ENCODE peak calls at places on chromosomes 5 and 9, in five cellular contexts. P, I, L, V and N are unnamed samples.

GRCh38 chr5:172756764-172757393 is 14.1 kb downstream of the DUSP1 start:
- DNase-seq in P (no peak), I (no peak), L (no peak), V (no peak), N (no peak)

GRCh38 chr9:3696368-3696767 is 170.6 kb upstream of the RFX3 start:
- DNase-seq in P (no peak), I (no peak), L (no peak), V (no peak), N (no peak)

GRCh38 chr5:66113160-66113559 is 30.9 kb upstream of the SREK1 start:
- DNase-seq in P (no peak), I (peak), L (peak), V (no peak), N (no peak)

GRCh38 chr9:76571288-76572204 is 112.6 kb downstream of the GCNT1 start:
- DNase-seq in P (no peak), I (no peak), L (no peak), V (no peak), N (no peak)

GRCh38 chr9:34403554-34404380 is 27.1 kb upstream of the MYORG start:
- DNase-seq in P (peak), I (peak), L (peak), V (peak), N (peak)

GRCh38 chr5:56060276-56061110 is 65.7 kb upstream of the IL6ST start:
- DNase-seq in P (no peak), I (no peak), L (no peak), V (no peak), N (no peak)

GRCh38 chr9:78070530-78070929 is 38.9 kb upstream of the GNAQ start:
- DNase-seq in P (no peak), I (no peak), L (no peak), V (no peak), N (no peak)

GRCh38 chr9:12703996-12704395 is 10.8 kb downstream of the TYRP1 start:
- DNase-seq in P (no peak), I (no peak), L (no peak), V (no peak), N (no peak)

GRCh38 chr9:116155700-116156045 is 2.1 kb downstream of the PAPPA start:
- DNase-seq in P (no peak), I (no peak), L (no peak), V (no peak), N (peak)

DNA sequence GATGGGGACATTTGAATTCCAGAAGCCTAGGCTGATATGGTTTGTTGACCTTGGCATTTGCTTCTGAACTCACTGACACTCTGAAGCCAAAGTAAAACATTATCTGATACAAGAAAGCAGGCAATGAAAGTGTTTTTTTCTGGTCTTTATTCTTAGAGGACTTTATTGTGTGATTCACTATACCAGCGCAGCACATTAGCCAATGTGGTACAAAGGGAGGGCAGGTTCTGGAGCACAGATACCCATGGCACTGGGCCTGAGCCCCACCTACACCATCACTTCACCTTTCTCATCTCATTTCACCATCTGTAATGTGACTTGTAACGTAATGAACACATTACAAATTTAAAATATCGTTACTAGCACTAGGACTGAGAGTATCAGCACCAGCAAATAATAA is 89.7 kb upstream of the ZNF366 start:
- DNase-seq in P (no peak), I (no peak), L (no peak), V (no peak), N (no peak)
- H3K27ac ChIP-seq in P (no peak), I (no peak), L (no peak), V (peak), N (no peak)

DNA sequence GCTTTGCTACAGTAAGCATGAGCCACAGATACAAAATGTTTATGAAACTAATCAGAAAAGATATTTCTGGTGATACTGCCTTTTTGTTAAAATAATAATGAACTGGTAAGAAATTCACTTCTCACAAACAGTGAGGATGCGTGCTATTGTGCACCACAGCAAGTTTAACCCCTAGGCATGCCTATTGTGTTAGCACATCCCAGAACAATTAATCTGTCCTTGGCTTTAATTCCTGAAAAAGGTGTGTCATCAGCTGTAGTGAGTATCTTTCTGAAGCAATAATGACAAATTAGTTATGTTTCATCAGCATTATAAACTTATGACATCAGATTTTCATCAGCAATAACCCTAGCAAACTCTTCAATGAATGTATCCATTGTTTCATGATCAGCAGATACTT is 1307.2 kb downstream of the EFNA5 start:
- DNase-seq in P (no peak), I (no peak), L (no peak), V (no peak), N (no peak)
- H3K27ac ChIP-seq in P (no peak), I (no peak), L (no peak), V (no peak), N (no peak)

DNA sequence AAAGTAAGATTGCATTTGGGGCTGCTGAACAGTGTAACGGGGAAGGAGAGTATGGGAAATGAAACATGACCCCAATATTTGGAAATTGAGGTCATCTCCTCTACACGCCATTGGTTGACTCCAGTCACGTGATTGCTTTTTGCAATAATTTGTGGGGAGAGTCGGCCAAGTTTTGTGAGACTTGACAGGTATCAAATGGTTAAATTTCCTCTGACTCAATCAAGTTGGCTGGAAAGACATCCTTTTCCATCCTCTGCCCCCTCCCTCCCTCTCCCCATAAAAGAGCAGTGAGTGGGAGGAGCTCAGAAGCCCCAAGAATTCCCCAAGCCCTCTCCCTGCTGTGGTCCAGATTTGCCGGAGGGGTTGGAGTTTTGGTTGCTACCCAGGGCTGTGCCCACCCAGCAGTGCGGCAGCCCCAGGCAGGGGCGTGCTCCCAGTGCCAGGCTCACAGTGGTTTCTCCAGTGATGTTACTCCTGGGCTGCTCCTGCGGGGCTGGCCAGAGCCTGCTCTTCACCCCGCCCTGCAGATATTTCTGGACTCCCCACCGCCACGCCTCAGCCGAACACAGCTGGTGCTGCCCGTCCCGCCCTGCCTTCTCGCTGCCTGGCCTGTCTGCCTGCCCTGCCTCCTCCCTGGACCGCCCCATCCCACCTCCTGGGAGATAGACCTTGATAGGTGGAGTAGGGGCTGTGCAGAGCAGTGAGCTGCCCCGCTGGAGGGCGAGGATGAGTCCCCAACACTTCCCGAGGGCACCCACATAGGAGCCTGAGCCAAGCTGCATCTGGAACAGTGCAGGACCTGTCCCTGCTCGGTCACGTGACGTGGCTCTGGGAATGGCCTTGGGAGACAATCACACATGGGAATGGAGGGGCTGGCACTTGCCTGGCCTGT is 3.4 kb downstream of the COL5A1 start:
- DNase-seq in P (no peak), I (peak), L (no peak), V (peak), N (no peak)
- H3K27ac ChIP-seq in P (no peak), I (peak), L (no peak), V (peak), N (no peak)

GRCh38 chr9:35760651-35761050 is 6.6 kb upstream of the MSMP start:
- DNase-seq in P (no peak), I (no peak), L (no peak), V (no peak), N (no peak)

GRCh38 chr9:35756743-35757526 is 2.9 kb upstream of the MSMP start:
- DNase-seq in P (peak), I (no peak), L (peak), V (peak), N (peak)

GRCh38 chr9:35759795-35760194 is 5.7 kb upstream of the MSMP start:
- DNase-seq in P (no peak), I (no peak), L (no peak), V (no peak), N (no peak)

GRCh38 chr9:35757527-35758275 is 3.6 kb upstream of the MSMP start:
- DNase-seq in P (no peak), I (peak), L (no peak), V (peak), N (no peak)

GRCh38 chr9:35758475-35759050 is 4.5 kb upstream of the MSMP start:
- DNase-seq in P (no peak), I (no peak), L (no peak), V (no peak), N (no peak)
- H3K27ac ChIP-seq in P (no peak), I (no peak), L (no peak), V (peak), N (no peak)

GRCh38 chr9:83957029-83957513 is 22.9 kb downstream of the HNRNPK start:
- DNase-seq in P (no peak), I (no peak), L (no peak), V (no peak), N (no peak)
- H3K27ac ChIP-seq in P (peak), I (peak), L (no peak), V (peak), N (peak)

GRCh38 chr5:151675956-151676712 is 10.6 kb downstream of the SPARC start:
- DNase-seq in P (no peak), I (no peak), L (no peak), V (no peak), N (no peak)

GRCh38 chr5:151678146-151678545 is 8.6 kb downstream of the SPARC start:
- DNase-seq in P (no peak), I (no peak), L (no peak), V (no peak), N (no peak)

GRCh38 chr5:151675225-151675955 is 11.3 kb downstream of the SPARC start:
- DNase-seq in P (no peak), I (no peak), L (no peak), V (no peak), N (no peak)

GRCh38 chr5:151678713-151679112 is 8.0 kb downstream of the SPARC start:
- DNase-seq in P (no peak), I (no peak), L (no peak), V (no peak), N (no peak)

GRCh38 chr5:151676719-151677118 is 10.0 kb downstream of the SPARC start:
- DNase-seq in P (no peak), I (no peak), L (no peak), V (no peak), N (no peak)
- H3K27ac ChIP-seq in P (no peak), I (no peak), L (no peak), V (peak), N (peak)

GRCh38 chr9:127731938-127732337 is 3.2 kb downstream of the TOR2A start:
- DNase-seq in P (no peak), I (no peak), L (no peak), V (no peak), N (no peak)

GRCh38 chr9:127734747-127735529 is at the start of gene TOR2A:
- DNase-seq in P (peak), I (peak), L (peak), V (peak), N (peak)

GRCh38 chr9:127734247-127734746 is 797 bp downstream of the TOR2A start:
- DNase-seq in P (no peak), I (no peak), L (no peak), V (no peak), N (no peak)

GRCh38 chr9:127732444-127732843 is 2.6 kb downstream of the TOR2A start:
- DNase-seq in P (no peak), I (no peak), L (no peak), V (no peak), N (no peak)

DNA sequence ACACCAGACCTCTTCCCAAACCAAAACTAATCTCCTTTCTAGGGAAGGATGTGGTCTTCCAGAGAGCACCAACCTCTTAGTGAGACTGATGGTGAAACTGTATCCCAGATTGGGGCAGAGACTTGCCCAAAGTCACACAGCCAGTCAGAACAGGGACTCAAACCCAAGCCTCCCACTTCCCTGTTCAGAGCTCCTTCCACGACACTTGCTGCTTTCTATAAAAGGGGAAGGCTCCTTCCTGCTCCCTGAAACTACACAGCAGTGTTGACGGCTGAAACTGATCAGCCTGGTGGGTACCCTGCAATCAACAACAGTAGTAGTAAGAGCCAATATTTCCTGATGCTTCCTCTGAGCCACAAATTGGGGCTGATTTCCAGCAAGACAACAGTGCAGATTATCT is 1.5 kb downstream of the TOR2A start:
- DNase-seq in P (no peak), I (no peak), L (no peak), V (no peak), N (no peak)
- H3K27ac ChIP-seq in P (no peak), I (peak), L (no peak), V (no peak), N (no peak)

DNA sequence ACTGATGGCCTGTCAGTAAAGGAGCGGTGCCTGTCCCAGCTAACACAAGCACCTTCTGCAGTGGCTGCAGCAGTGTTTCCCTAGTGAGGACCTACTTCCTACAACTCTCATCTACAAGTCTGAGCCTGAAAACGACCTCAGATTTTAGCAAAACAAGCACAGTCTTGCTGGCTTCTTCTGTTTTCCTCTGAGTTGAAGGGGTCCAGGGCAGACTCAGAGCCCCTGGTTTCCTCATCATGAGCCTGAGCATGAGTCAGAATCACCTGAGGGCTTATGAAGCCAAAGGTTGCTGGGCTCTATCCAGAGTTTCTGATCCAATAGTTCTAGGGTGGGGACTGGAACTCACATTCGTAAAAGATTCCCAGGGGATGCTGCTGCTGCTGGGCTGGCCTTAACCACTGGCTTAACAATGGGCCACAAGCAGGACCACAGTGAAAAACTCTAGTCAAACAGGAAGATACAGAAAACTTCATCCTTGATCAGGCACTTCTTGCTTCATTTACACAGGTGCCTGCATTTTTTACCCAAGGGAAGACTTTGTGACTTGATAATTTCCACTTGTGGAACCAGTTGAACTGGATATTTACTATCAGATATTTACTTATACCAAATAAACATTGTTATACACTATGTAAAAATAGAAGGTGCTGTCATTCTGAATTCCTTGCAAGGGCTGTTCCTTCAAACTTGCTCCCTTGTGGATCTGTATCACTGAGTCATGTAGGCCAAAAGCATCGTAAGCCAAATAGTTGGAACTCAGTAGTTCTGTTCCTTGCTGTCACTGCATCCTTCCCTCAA is 4.3 kb upstream of the ACER2 start:
- DNase-seq in P (no peak), I (peak), L (no peak), V (no peak), N (no peak)
- H3K27ac ChIP-seq in P (no peak), I (peak), L (no peak), V (no peak), N (no peak)

GRCh38 chr5:131959136-131959535 is 13.7 kb upstream of the MEIKIN start:
- DNase-seq in P (no peak), I (no peak), L (no peak), V (no peak), N (no peak)

GRCh38 chr5:131953969-131954368 is 8.5 kb upstream of the MEIKIN start:
- DNase-seq in P (no peak), I (no peak), L (no peak), V (no peak), N (no peak)

GRCh38 chr5:131959906-131960305 is 14.4 kb upstream of the MEIKIN start:
- DNase-seq in P (no peak), I (no peak), L (no peak), V (no peak), N (no peak)

GRCh38 chr5:131952286-131952857 is 6.9 kb upstream of the MEIKIN start:
- DNase-seq in P (no peak), I (no peak), L (no peak), V (no peak), N (no peak)

GRCh38 chr5:131957721-131958483 is 12.4 kb upstream of the MEIKIN start:
- DNase-seq in P (no peak), I (no peak), L (no peak), V (no peak), N (no peak)
- H3K27ac ChIP-seq in P (no peak), I (no peak), L (no peak), V (no peak), N (no peak)

GRCh38 chr5:59221769-59222168 is 638.9 kb downstream of the RAB3C start:
- DNase-seq in P (no peak), I (no peak), L (no peak), V (no peak), N (no peak)

GRCh38 chr5:59218424-59219045 is 635.7 kb downstream of the RAB3C start:
- DNase-seq in P (no peak), I (peak), L (no peak), V (no peak), N (no peak)

GRCh38 chr5:59222687-59223511 is 640.0 kb downstream of the RAB3C start:
- DNase-seq in P (no peak), I (no peak), L (no peak), V (no peak), N (no peak)
- H3K27ac ChIP-seq in P (no peak), I (no peak), L (no peak), V (peak), N (no peak)